ENCODE peak calls at places on chromosomes 7 and 10, in seven cellular contexts. T is fibroblast of lung; A is fibroblast of gingiva; R is neural progenitor cell; Z is midbrain; Y is activated T-cell treated with anti-CD3 and anti-CD28 coated beads, Interleukin-2, amount 50 U/mL, for 1 hour; P is H4. C is an unnamed sample.

GRCh38 chr7:90836937-90837336 is 240.8 kb downstream of the CDK14 start:
- DNase-seq in T (no peak), A (peak; percentile 68), R (no peak), Z (no peak), Y (no peak), P (no peak), C (no peak)

GRCh38 chr7:2943851-2944601 is 99.6 kb downstream of the CARD11 start:
- DNase-seq in T (no peak), A (no peak), R (no peak), Z (no peak), Y (peak; percentile 7), P (no peak), C (no peak)

GRCh38 chr10:99234739-99235468 is 748 bp downstream of the HPSE2 start:
- DNase-seq in T (peak; percentile 50), A (peak; percentile 53), R (peak; percentile 58), Z (no peak), Y (no peak), P (peak; percentile 7), C (no peak)

GRCh38 chr7:27163776-27164380 is 1.5 kb downstream of the HOXA9 start:
- DNase-seq in T (no peak), A (no peak), R (no peak), Z (no peak), Y (no peak), P (no peak), C (peak; percentile 20)

GRCh38 chr7:138935438-138936079 is 45.6 kb downstream of the KIAA1549 start:
- DNase-seq in T (peak; percentile 71), A (peak; percentile 87), R (peak; percentile 42), Z (no peak), Y (no peak), P (peak; percentile 94), C (peak; percentile 84)

GRCh38 chr7:37354661-37355131 is 94.0 kb downstream of the ELMO1 start:
- DNase-seq in T (peak; percentile 57), A (no peak), R (no peak), Z (peak; percentile 46), Y (peak; percentile 47), P (peak; percentile 91), C (peak; percentile 25)

GRCh38 chr10:23343591-23344225 is 889 bp downstream of the C10orf67 start:
- DNase-seq in T (no peak), A (peak; percentile 23), R (peak; percentile 89), Z (peak; percentile 49), Y (peak; percentile 47), P (no peak), C (no peak)

GRCh38 chr10:110629680-110630191 is 14.4 kb upstream of the RBM20 start:
- DNase-seq in T (no peak), A (no peak), R (no peak), Z (no peak), Y (no peak), P (no peak), C (peak; percentile 13)

GRCh38 chr10:63887026-63887589 is 365.9 kb downstream of the REEP3 start:
- DNase-seq in T (no peak), A (no peak), R (peak; percentile 42), Z (no peak), Y (no peak), P (no peak), C (no peak)

GRCh38 chr7:11689096-11689495 is 142.9 kb downstream of the THSD7A start:
- DNase-seq in T (no peak), A (peak; percentile 16), R (no peak), Z (no peak), Y (no peak), P (no peak), C (no peak)

GRCh38 chr7:17769918-17770317 is 170.4 kb downstream of the SNX13 start:
- DNase-seq in T (peak; percentile 79), A (peak; percentile 59), R (peak; percentile 78), Z (peak; percentile 63), Y (peak; percentile 26), P (peak; percentile 91), C (peak; percentile 71)

GRCh38 chr10:35872666-35873065 is 230.6 kb upstream of the FZD8 start:
- DNase-seq in T (no peak), A (no peak), R (no peak), Z (no peak), Y (no peak), P (no peak), C (no peak)

GRCh38 chr7:95690367-95690947 is 81.9 kb upstream of the DYNC1I1 start:
- DNase-seq in T (peak; percentile 66), A (peak; percentile 32), R (peak; percentile 63), Z (peak; percentile 58), Y (no peak), P (peak; percentile 68), C (peak; percentile 59)

GRCh38 chr7:55130554-55131198 is 111.9 kb downstream of the EGFR start:
- DNase-seq in T (peak; percentile 92), A (peak; percentile 88), R (peak; percentile 79), Z (no peak), Y (no peak), P (no peak), C (peak; percentile 98)

GRCh38 chr7:14321947-14322346 is 332.5 kb upstream of the ETV1 start:
- DNase-seq in T (no peak), A (no peak), R (no peak), Z (no peak), Y (no peak), P (no peak), C (no peak)

C was measured in A172.